ENCODE peak calls at places on chromosomes 11 and 22, in six cellular contexts. G is thoracic aorta; B is mesenchymal stem cell; V is heart right ventricle; P is ovary; X is naive thymus-derived CD4-positive, alpha-beta T cell. I is an unnamed sample. For H3K4me1, the result is how much of the 10 kb centered on the place peaks cover.

GRCh38 chr11:66056541-66056940 is 4.4 kb downstream of the SF3B2 start:
- DNase-seq in B (no peak), G (no peak), V (no peak), X (no peak), P (no peak), I (no peak)

GRCh38 chr22:49960967-49961600 is 512 bp downstream of the PIM3 start:
- DNase-seq in P (peak), B (peak), G (no peak), X (no peak), V (peak), I (no peak)

GRCh38 chr11:105151936-105152554 is 12.5 kb upstream of the CARD18 start:
- DNase-seq in G (no peak), X (no peak), B (peak), V (no peak), P (no peak), I (no peak)

GRCh38 chr11:121091492-121092179 is 9.4 kb upstream of the TECTA start:
- DNase-seq in B (no peak), X (no peak), P (no peak), V (no peak), G (no peak), I (peak)

GRCh38 chr11:3128356-3129180 is 36.5 kb downstream of the OSBPL5 start:
- DNase-seq in V (peak), B (no peak), P (no peak), X (no peak), G (no peak), I (no peak)

GRCh38 chr11:45097721-45098493 is 48.5 kb upstream of the PRDM11 start:
- DNase-seq in B (peak), X (no peak), V (peak), G (peak), P (peak), I (peak)

GRCh38 chr11:2378527-2379210 is 1.6 kb downstream of the CD81 start:
- DNase-seq in P (peak), V (peak), B (peak), G (no peak), X (no peak), I (no peak)

GRCh38 chr11:58027341-58027740 is 3.4 kb upstream of the OR6Q1 start:
- DNase-seq in P (no peak), B (peak), X (no peak), G (no peak), V (no peak), I (no peak)

GRCh38 chr11:123054301-123055065 is 7.5 kb downstream of the HSPA8 start:
- DNase-seq in X (peak), G (no peak), B (peak), V (no peak), P (no peak), I (peak)

GRCh38 chr11:114595571-114595970 is at the start of gene NXPE4:
- DNase-seq in G (no peak), X (no peak), P (no peak), V (no peak), B (no peak), I (no peak)

GRCh38 chr11:85947431-85948272 is 92.5 kb downstream of the CCDC83 start:
- DNase-seq in B (peak), P (peak), X (no peak), G (no peak), V (no peak), I (no peak)

GRCh38 chr11:79438631-79439429 is 2.0 kb downstream of the TENM4 start:
- DNase-seq in B (peak), P (peak), X (no peak), V (peak), G (no peak), I (no peak)

GRCh38 chr11:65594991-65595920 is at the start of gene KCNK7:
- DNase-seq in V (no peak), B (no peak), G (no peak), X (no peak), P (no peak), I (no peak)

GRCh38 chr22:34950480-34950879 is 115.5 kb upstream of the ISX start:
- DNase-seq in B (no peak), G (no peak), P (no peak), X (no peak), V (no peak), I (no peak)

GRCh38 chr22:26656896-26657851 is at the start of gene MIAT:
- DNase-seq in G (no peak), B (no peak), P (no peak), X (peak), V (no peak), I (peak)

GRCh38 chr22:21673534-21674321 is 7.9 kb downstream of the PPIL2 start:
- DNase-seq in V (no peak), X (no peak), B (no peak), P (no peak), G (no peak), I (no peak)

GRCh38 chr11:26944866-26945664 is 48.8 kb upstream of the FIBIN start:
- DNase-seq in G (no peak), B (no peak), X (no peak), V (no peak), P (no peak), I (no peak)

GRCh38 chr22:30423296-30423958 is 2.1 kb upstream of the MTFP1 start:
- DNase-seq in G (no peak), X (no peak), V (peak), P (no peak), B (no peak), I (peak)

GRCh38 chr22:36301384-36301828 is 48.5 kb downstream of the APOL1 start:
- DNase-seq in B (peak), V (peak), G (no peak), P (peak), X (peak), I (peak)

GRCh38 chr11:110000045-110000502 is 93.1 kb upstream of the ZC3H12C start:
- DNase-seq in X (no peak), V (no peak), B (peak), P (no peak), G (no peak), I (no peak)

GRCh38 chr11:63875506-63875905 is 36.6 kb downstream of the MARK2 start:
- DNase-seq in V (no peak), X (no peak), P (no peak), G (no peak), B (no peak), I (no peak)

GRCh38 chr11:123300874-123301695 is 106.0 kb upstream of the CLMP start:
- DNase-seq in X (peak), B (peak), G (no peak), V (no peak), P (no peak), I (no peak)

GRCh38 chr11:71495286-71496090 is 31.6 kb upstream of the KRTAP5-7 start:
- DNase-seq in B (no peak), X (no peak), V (no peak), P (no peak), G (no peak), I (no peak)

GRCh38 chr11:19954899-19955298 is 205.4 kb downstream of the DBX1 start:
- DNase-seq in B (no peak), G (no peak), P (no peak), X (no peak), V (no peak), I (peak)

GRCh38 chr11:58622344-58622743 is at the start of gene CNTF:
- DNase-seq in B (peak), P (no peak), X (no peak), V (no peak), G (no peak), I (no peak)

GRCh38 chr11:8832571-8833260 is 78.3 kb upstream of the AKIP1 start:
- DNase-seq in B (peak), G (no peak), P (no peak), X (no peak), V (no peak), I (no peak)

GRCh38 chr22:30809086-30809485 is 114.4 kb downstream of the OSBP2 start:
- DNase-seq in P (no peak), X (no peak), G (no peak), V (no peak), B (no peak), I (no peak)

GRCh38 chr11:103397369-103397768 is 288.1 kb downstream of the DYNC2H1 start:
- DNase-seq in V (no peak), P (no peak), X (no peak), B (peak), G (no peak), I (no peak)

GRCh38 chr11:3037041-3037944 is 19.9 kb downstream of the CARS1 start:
- DNase-seq in G (peak), P (peak), X (peak), V (peak), B (peak), I (peak)

DNA sequence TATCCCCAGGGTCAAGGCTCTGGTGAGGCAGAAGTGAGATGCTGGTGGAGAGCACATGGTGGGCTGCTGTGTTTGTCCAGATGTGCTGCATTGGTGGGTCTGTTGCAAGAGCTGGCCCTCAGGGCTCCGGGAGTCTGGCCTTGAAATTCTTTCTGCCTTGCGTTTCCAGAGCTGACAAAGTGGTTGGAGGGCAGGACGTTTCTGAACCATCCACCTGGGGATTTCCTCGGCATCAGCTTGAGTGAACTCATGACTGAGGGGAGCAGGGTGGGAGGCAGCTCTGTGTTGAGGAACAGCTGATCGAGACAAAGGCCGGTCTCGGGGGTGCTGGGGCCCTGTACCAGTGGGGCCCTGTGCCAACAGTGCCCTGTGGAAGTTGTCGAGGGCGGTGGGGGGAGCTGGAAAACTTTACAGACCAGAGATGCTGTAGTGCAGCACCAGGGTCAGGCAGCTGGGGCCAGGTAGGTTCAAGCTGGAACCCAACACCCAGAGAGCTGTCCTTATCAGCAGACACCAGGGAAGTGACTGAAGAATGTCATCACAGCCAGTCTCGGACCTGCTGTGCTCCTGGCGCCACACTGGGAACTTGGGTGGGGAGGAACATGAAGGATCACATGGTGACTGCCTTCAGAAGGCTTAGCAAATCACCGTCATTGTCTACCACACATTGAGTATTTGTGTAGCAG is 4.9 kb downstream of the TSKU start:
- DNase-seq in P (peak), G (no peak), V (no peak), B (peak), X (no peak), I (peak)
- H3K4me1 ChIP-seq in P (under half), G (half or more), V (half or more), B (under half), X (under half), I (under half)

GRCh38 chr22:27925331-27925730 is 6.3 kb upstream of the PITPNB start:
- DNase-seq in G (no peak), B (no peak), P (no peak), X (no peak), V (no peak), I (no peak)

GRCh38 chr22:27919222-27919942 is at the start of gene PITPNB:
- DNase-seq in G (peak), B (peak), V (peak), X (peak), P (peak), I (peak)

GRCh38 chr22:27918351-27919221 is 470 bp downstream of the PITPNB start:
- DNase-seq in G (peak), V (peak), B (peak), X (peak), P (peak), I (peak)

GRCh38 chr22:27919943-27920755 is 1.1 kb upstream of the PITPNB start:
- DNase-seq in B (peak), G (no peak), P (peak), X (no peak), V (no peak), I (peak)
- H3K4me1 ChIP-seq in B (under half), G (under half), P (under half), X (under half), V (half or more), I (under half)

DNA sequence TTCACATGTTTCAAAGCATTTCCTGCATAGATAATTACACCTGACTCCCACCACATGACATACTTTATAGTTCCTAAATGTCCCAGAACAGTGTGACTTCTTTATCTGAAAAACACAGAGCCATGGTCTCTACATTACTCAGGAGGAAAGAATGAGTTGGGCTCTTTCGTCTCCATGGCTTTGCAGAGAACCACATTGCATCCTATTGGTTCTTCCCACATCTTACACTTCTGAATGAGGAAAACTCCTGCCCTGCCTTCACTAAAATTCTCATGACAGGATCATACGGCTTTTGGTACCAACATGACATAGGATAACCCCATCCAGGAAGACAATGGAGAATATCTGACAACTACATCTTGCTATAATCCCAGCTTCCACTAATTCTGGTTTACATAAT is 88.5 kb downstream of the ETS1 start:
- DNase-seq in P (no peak), B (peak), G (no peak), V (no peak), X (no peak), I (no peak)
- H3K4me1 ChIP-seq in P (under half), B (under half), G (half or more), V (half or more), X (half or more), I (under half)

GRCh38 chr22:19718255-19719054 is 4.2 kb downstream of the SEPTIN5 start:
- DNase-seq in X (no peak), V (no peak), G (no peak), P (no peak), B (no peak), I (no peak)

GRCh38 chr22:19720150-19720827 is 3.0 kb upstream of the GP1BB start:
- DNase-seq in B (no peak), X (no peak), G (no peak), P (no peak), V (peak), I (no peak)

GRCh38 chr22:19717691-19718254 is 3.5 kb downstream of the SEPTIN5 start:
- DNase-seq in X (peak), V (peak), G (no peak), B (peak), P (peak), I (peak)

GRCh38 chr22:19719488-19720021 is 3.8 kb upstream of the GP1BB start:
- DNase-seq in V (peak), X (no peak), P (no peak), B (no peak), G (no peak), I (no peak)

GRCh38 chr22:19719055-19719482 is 4.3 kb upstream of the GP1BB start:
- DNase-seq in X (no peak), P (no peak), V (peak), G (no peak), B (no peak), I (no peak)
- H3K4me1 ChIP-seq in X (under half), P (under half), V (half or more), G (under half), B (under half), I (under half)

GRCh38 chr11:126346586-126346940 is 8.9 kb upstream of the ST3GAL4 start:
- DNase-seq in V (no peak), P (no peak), B (no peak), X (no peak), G (no peak), I (no peak)
- H3K4me1 ChIP-seq in V (half or more), P (under half), B (under half), X (under half), G (half or more), I (under half)

GRCh38 chr11:67277231-67277961 is 11.1 kb downstream of the GRK2 start:
- DNase-seq in X (peak), B (peak), P (peak), V (peak), G (peak), I (peak)

GRCh38 chr11:67274768-67275605 is 8.7 kb downstream of the GRK2 start:
- DNase-seq in V (peak), X (no peak), G (no peak), B (no peak), P (peak), I (no peak)

GRCh38 chr11:67275606-67276409 is 9.5 kb downstream of the GRK2 start:
- DNase-seq in P (no peak), V (peak), B (no peak), X (peak), G (no peak), I (no peak)

GRCh38 chr11:67278135-67278938 is 10.8 kb upstream of the ANKRD13D start:
- DNase-seq in V (peak), G (no peak), B (no peak), X (no peak), P (no peak), I (no peak)

DNA sequence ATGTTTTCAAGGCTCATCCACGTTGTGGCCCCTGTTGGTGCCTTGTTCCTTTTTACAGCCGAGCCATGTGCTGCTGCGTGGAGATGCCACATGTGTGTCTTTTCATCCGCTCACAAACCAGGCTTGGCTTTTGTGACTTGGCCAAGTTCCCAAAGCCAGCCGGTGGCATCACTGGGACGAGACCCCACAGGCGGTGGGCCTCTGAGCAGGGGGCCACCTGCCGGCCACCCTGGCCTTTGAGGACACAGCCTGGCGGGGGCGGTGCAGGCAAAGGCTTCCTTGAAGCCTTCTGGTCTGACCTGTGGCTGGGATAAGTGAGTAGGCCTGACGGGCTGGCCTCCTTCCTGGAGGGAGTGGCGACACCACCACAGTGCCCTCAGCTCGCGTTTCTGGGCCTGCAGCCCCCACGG is 10.6 kb downstream of the GRK2 start:
- DNase-seq in X (peak), V (peak), B (no peak), P (no peak), G (no peak), I (peak)
- H3K4me1 ChIP-seq in X (half or more), V (half or more), B (under half), P (under half), G (half or more), I (under half)